ENCODE peak calls at places on chromosomes 7 and 10, in five cellular contexts. L, Y, U, E and C are unnamed samples.

GRCh38 chr7:3200504-3200903 is 100.5 kb upstream of the SDK1 start:
- DNase-seq in U (peak; percentile 38), L (no peak), Y (peak; percentile 12), E (no peak), C (peak; percentile 52)

GRCh38 chr7:42237162-42237821 is at the start of gene GLI3:
- DNase-seq in U (peak; percentile 13), L (no peak), Y (no peak), E (no peak), C (peak; percentile 97)

GRCh38 chr7:28065721-28066285 is 114.8 kb downstream of the JAZF1 start:
- DNase-seq in E (no peak), U (no peak), L (no peak), Y (no peak), C (no peak)

GRCh38 chr7:44402401-44403096 is 77.2 kb upstream of the CAMK2B start:
- DNase-seq in E (no peak), Y (no peak), L (no peak), U (no peak), C (no peak)

GRCh38 chr7:2649139-2649838 is 17.5 kb downstream of the TTYH3 start:
- DNase-seq in L (no peak), U (no peak), Y (no peak), E (no peak), C (no peak)

GRCh38 chr7:73839290-73839689 is 3.0 kb downstream of the METTL27 start:
- DNase-seq in L (no peak), U (no peak), E (no peak), Y (no peak), C (no peak)

GRCh38 chr7:132783824-132784223 is 207.6 kb upstream of the PLXNA4 start:
- DNase-seq in L (no peak), U (peak; percentile 82), Y (peak; percentile 58), E (no peak), C (peak; percentile 83)

GRCh38 chr10:351770-352318 is 216.6 kb downstream of the ZMYND11 start:
- DNase-seq in Y (no peak), E (peak; percentile 46), L (no peak), U (no peak), C (no peak)

GRCh38 chr7:80150621-80151273 is 16.1 kb downstream of the GNAI1 start:
- DNase-seq in E (no peak), L (no peak), Y (no peak), U (no peak), C (peak; percentile 56)